ENCODE peak calls at places on chromosomes 6 and 20, in nine cellular contexts. X, S, V, W, O, L, H, M and P are unnamed samples.

GRCh38 chr6:13407709-13408695 is 79.4 kb downstream of the GFOD1 start:
- DNase-seq in X (no peak), S (no peak), V (no peak), W (peak), O (no peak), L (peak), H (peak), M (no peak), P (no peak)

GRCh38 chr6:45626087-45626891 is 248.6 kb upstream of the SUPT3H start:
- DNase-seq in X (no peak), S (no peak), V (no peak), W (peak), O (no peak), L (peak), H (peak), M (no peak), P (no peak)

GRCh38 chr20:25045343-25045712 is 12.6 kb downstream of the ACSS1 start:
- DNase-seq in X (no peak), S (no peak), V (no peak), W (no peak), O (no peak), L (no peak), H (no peak), M (no peak), P (no peak)

GRCh38 chr6:121711472-121711871 is 276.0 kb downstream of the GJA1 start:
- DNase-seq in X (no peak), S (no peak), V (no peak), W (no peak), O (no peak), L (no peak), H (no peak), M (no peak), P (peak)

GRCh38 chr20:23449400-23449799 is 3.3 kb downstream of the CST11 start:
- DNase-seq in X (no peak), S (no peak), V (no peak), W (peak), O (no peak), L (peak), H (no peak), M (no peak), P (no peak)

GRCh38 chr20:52060794-52061714 is 130.5 kb downstream of the ZFP64 start:
- DNase-seq in X (no peak), S (no peak), V (no peak), W (peak), O (no peak), L (peak), H (peak), M (peak), P (peak)

GRCh38 chr6:12359051-12359450 is 68.9 kb downstream of the EDN1 start:
- DNase-seq in X (no peak), S (no peak), V (no peak), W (no peak), O (no peak), L (no peak), H (no peak), M (no peak), P (no peak)

GRCh38 chr6:624979-625378 is 31.9 kb downstream of the HUS1B start:
- DNase-seq in X (no peak), S (no peak), V (no peak), W (peak), O (no peak), L (no peak), H (peak), M (peak), P (no peak)

GRCh38 chr6:37566209-37566859 is 66.6 kb upstream of the CCDC167 start:
- DNase-seq in X (peak), S (no peak), V (peak), W (peak), O (peak), L (peak), H (peak), M (peak), P (peak)

GRCh38 chr6:45590751-45591184 is 213.0 kb upstream of the SUPT3H start:
- DNase-seq in X (no peak), S (no peak), V (no peak), W (peak), O (no peak), L (no peak), H (peak), M (no peak), P (no peak)

GRCh38 chr20:51715873-51716215 is 52.3 kb downstream of the ATP9A start:
- DNase-seq in X (no peak), S (no peak), V (no peak), W (no peak), O (no peak), L (no peak), H (no peak), M (no peak), P (no peak)

GRCh38 chr20:16434087-16434664 is 139.1 kb downstream of the KIF16B start:
- DNase-seq in X (no peak), S (no peak), V (peak), W (peak), O (peak), L (peak), H (peak), M (peak), P (peak)

GRCh38 chr20:38547288-38547825 is 33.6 kb upstream of the ADIG start:
- DNase-seq in X (no peak), S (no peak), V (no peak), W (no peak), O (no peak), L (no peak), H (no peak), M (no peak), P (no peak)

GRCh38 chr20:15637971-15638754 is 935.1 kb downstream of the KIF16B start:
- DNase-seq in X (peak), S (no peak), V (no peak), W (no peak), O (no peak), L (no peak), H (no peak), M (peak), P (no peak)

GRCh38 chr20:20452254-20452676 is 84.4 kb downstream of the INSM1 start:
- DNase-seq in X (peak), S (peak), V (peak), W (peak), O (peak), L (peak), H (peak), M (peak), P (peak)
- TF ChIP-seq CTCF in X (peak), S (no peak), V (no peak), W (no peak), O (no peak), L (no peak), H (peak), M (peak), P (no peak)

DNA sequence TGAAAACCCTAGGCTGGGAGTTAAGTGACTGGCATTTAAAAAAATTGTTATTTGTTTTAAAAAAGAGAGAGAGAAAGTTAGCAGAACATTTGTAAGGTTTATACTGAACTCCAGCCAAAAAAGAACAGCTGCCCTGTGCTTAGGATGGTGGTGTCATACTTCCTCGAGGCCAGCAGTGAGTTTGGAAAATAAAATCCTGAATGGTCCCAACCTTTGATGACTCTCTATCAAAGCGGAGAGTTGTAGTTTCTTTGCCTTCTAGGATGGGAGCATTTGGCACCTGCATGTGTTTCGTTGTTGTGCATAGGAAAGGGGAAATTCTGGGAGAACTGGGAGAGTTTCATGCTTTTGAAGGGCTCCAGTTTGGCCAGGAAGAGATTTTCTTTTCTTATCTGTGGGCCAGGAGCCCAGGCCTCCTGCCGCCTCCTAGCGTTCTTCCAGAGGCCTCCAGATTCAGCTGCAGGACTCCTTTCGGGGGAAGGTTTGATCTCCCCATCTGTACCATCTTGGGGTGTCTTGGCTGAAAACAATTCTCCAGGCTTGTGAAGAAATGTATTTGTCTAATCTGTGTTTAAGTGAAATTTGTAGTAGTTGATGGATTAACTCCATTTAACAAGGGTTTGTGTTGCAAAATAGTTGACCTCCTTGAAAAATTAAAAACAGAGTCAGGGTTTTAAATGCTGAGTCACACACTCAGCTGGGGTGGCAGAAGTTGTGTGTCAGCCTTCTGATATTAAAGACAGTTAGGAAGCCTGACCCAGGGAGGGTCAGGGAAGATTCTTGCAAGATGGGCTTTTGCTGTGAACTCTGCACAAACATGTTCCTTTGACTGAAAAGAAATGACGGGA is 63.4 kb downstream of the TXNDC5 start:
- DNase-seq in X (no peak), S (no peak), V (peak), W (peak), O (no peak), L (peak), H (peak), M (peak), P (no peak)
- TF ChIP-seq CTCF in X (no peak), S (no peak), V (no peak), W (peak), O (no peak), L (no peak), H (peak), M (peak), P (no peak)

GRCh38 chr20:11965602-11966001 is 47.9 kb downstream of the BTBD3 start:
- DNase-seq in X (no peak), S (no peak), V (no peak), W (no peak), O (no peak), L (peak), H (no peak), M (no peak), P (no peak)
- TF ChIP-seq CTCF in X (no peak), S (no peak), V (no peak), W (no peak), O (no peak), L (peak), H (no peak), M (no peak), P (no peak)

GRCh38 chr20:50568549-50568942 is 58.4 kb downstream of the PTPN1 start:
- DNase-seq in X (no peak), S (no peak), V (no peak), W (no peak), O (no peak), L (no peak), H (no peak), M (no peak), P (no peak)

GRCh38 chr20:50567860-50568548 is 57.8 kb downstream of the PTPN1 start:
- DNase-seq in X (no peak), S (no peak), V (no peak), W (no peak), O (no peak), L (no peak), H (no peak), M (no peak), P (no peak)

GRCh38 chr20:50571466-50571865 is 61.3 kb downstream of the PTPN1 start:
- DNase-seq in X (no peak), S (no peak), V (no peak), W (no peak), O (no peak), L (no peak), H (no peak), M (no peak), P (no peak)

GRCh38 chr20:50572922-50573777 is 63.0 kb downstream of the PTPN1 start:
- DNase-seq in X (no peak), S (no peak), V (peak), W (peak), O (no peak), L (no peak), H (peak), M (no peak), P (no peak)

GRCh38 chr20:50569864-50570836 is 60.0 kb downstream of the PTPN1 start:
- DNase-seq in X (no peak), S (no peak), V (no peak), W (peak), O (peak), L (no peak), H (peak), M (peak), P (peak)
- TF ChIP-seq CTCF in X (peak), S (no peak), V (no peak), W (peak), O (peak), L (peak), H (peak), M (peak), P (no peak)